ENCODE peak calls at places on chromosomes 5 and 9, in six cellular contexts. Q, C, R, N, U and S are unnamed samples.

GRCh38 chr9:127987103-127987614 is 6.4 kb upstream of the EEIG1 start:
- DNase-seq in U (no peak), Q (peak), N (no peak), R (no peak), C (no peak), S (no peak)

GRCh38 chr9:114417511-114417910 is 29.7 kb upstream of the AKNA start:
- DNase-seq in Q (no peak), U (no peak), R (peak), N (no peak), C (no peak), S (no peak)

GRCh38 chr5:120614512-120614911 is 150.4 kb downstream of the PRR16 start:
- DNase-seq in C (no peak), R (no peak), Q (no peak), U (no peak), N (no peak), S (no peak)

GRCh38 chr9:21996858-21997257 is 2.3 kb downstream of the CDKN2B-AS1 start:
- DNase-seq in N (no peak), Q (no peak), U (no peak), C (no peak), R (no peak), S (no peak)

GRCh38 chr9:123109540-123110279 is 76.2 kb downstream of the GPR21 start:
- DNase-seq in C (no peak), N (no peak), U (no peak), Q (no peak), R (no peak), S (no peak)

GRCh38 chr5:50921366-50922133 is 255.1 kb downstream of the PARP8 start:
- DNase-seq in U (no peak), C (no peak), R (no peak), Q (no peak), N (no peak), S (no peak)

GRCh38 chr5:125349432-125349831 is 603.0 kb upstream of the ZNF608 start:
- DNase-seq in U (peak), Q (no peak), C (no peak), R (no peak), N (no peak), S (no peak)

GRCh38 chr9:75930193-75930592 is 39.7 kb downstream of the PCSK5 start:
- DNase-seq in Q (no peak), C (no peak), N (no peak), U (no peak), R (no peak), S (no peak)

GRCh38 chr9:126228779-126229444 is 97.7 kb upstream of the MVB12B start:
- DNase-seq in R (peak), N (peak), U (peak), Q (peak), C (peak), S (peak)

GRCh38 chr9:126056312-126057021 is 270.2 kb upstream of the MVB12B start:
- DNase-seq in R (no peak), Q (no peak), C (no peak), N (no peak), U (no peak), S (no peak)

GRCh38 chr5:603081-603998 is 8.8 kb upstream of the CEP72 start:
- DNase-seq in U (no peak), Q (no peak), R (no peak), C (no peak), N (no peak), S (peak)
- H3K27ac ChIP-seq in U (no peak), Q (no peak), R (no peak), C (no peak), N (no peak), S (no peak)

GRCh38 chr9:5518937-5519319 is 8.6 kb downstream of the PDCD1LG2 start:
- DNase-seq in R (no peak), U (no peak), N (peak), Q (no peak), C (no peak), S (no peak)
- H3K27ac ChIP-seq in R (peak), U (no peak), N (no peak), Q (peak), C (no peak), S (no peak)

GRCh38 chr9:33151601-33152000 is 15.5 kb downstream of the B4GALT1 start:
- DNase-seq in C (no peak), N (no peak), U (no peak), Q (no peak), R (no peak), S (no peak)

GRCh38 chr9:33148367-33149019 is 18.6 kb downstream of the B4GALT1 start:
- DNase-seq in N (no peak), Q (no peak), R (no peak), C (peak), U (no peak), S (no peak)

GRCh38 chr9:33151007-33151557 is 16.1 kb downstream of the B4GALT1 start:
- DNase-seq in N (no peak), U (no peak), C (no peak), R (peak), Q (no peak), S (no peak)

GRCh38 chr9:33146298-33146697 is 20.8 kb downstream of the B4GALT1 start:
- DNase-seq in U (no peak), Q (no peak), R (no peak), N (no peak), C (no peak), S (no peak)

DNA sequence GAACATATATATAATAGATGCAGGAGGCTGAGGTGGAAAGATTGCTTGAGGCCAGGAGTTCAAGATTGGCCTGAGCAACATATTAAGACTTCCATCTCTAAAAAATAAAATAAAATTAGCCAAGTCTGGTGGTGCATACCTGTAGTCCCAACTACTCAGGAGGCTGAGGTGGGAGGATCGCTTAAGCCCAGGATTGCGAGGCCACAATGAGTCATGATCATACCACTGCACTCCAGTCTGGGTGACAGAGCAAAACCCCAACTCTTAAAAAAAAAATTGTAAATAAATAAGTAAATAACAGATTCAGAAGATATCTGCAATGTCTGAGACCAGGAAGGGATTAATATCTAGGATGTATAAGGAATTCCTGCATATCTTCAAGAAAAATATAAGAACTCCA is 19.4 kb downstream of the B4GALT1 start:
- DNase-seq in C (no peak), N (no peak), R (no peak), U (no peak), Q (no peak), S (no peak)
- H3K27ac ChIP-seq in C (no peak), N (no peak), R (no peak), U (no peak), Q (no peak), S (no peak)

GRCh38 chr9:29211003-29211584 is 1637.8 kb upstream of the C9orf72 start:
- DNase-seq in Q (no peak), N (no peak), R (no peak), U (no peak), C (no peak), S (no peak)
- H3K27ac ChIP-seq in Q (no peak), N (no peak), R (no peak), U (no peak), C (no peak), S (no peak)

DNA sequence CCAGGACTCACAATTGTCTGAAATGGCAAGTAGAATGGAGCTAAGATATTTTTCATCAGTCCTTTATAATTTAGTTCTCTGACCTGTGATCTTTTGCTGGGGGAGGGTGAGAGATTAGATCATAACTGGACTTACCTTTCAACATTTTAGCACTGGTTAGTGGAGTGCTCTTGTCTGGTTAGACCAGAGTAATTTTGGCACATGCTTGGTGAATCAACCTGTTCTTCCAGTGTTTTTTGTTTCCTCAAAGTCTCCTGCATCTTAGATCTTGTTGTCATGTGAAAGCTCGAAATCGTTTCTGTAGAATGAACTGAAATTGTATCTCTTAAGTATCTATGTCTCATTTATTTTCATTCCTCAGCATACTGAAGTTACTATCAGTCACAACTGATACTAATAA is 122.4 kb downstream of the TLE4 start:
- DNase-seq in C (no peak), R (no peak), Q (no peak), N (no peak), U (no peak), S (no peak)
- H3K27ac ChIP-seq in C (no peak), R (no peak), Q (no peak), N (peak), U (no peak), S (no peak)

GRCh38 chr5:11383506-11384095 is 520.6 kb downstream of the CTNND2 start:
- DNase-seq in U (no peak), Q (no peak), C (no peak), R (no peak), N (no peak), S (no peak)
- H3K27ac ChIP-seq in U (peak), Q (no peak), C (no peak), R (no peak), N (no peak), S (no peak)

DNA sequence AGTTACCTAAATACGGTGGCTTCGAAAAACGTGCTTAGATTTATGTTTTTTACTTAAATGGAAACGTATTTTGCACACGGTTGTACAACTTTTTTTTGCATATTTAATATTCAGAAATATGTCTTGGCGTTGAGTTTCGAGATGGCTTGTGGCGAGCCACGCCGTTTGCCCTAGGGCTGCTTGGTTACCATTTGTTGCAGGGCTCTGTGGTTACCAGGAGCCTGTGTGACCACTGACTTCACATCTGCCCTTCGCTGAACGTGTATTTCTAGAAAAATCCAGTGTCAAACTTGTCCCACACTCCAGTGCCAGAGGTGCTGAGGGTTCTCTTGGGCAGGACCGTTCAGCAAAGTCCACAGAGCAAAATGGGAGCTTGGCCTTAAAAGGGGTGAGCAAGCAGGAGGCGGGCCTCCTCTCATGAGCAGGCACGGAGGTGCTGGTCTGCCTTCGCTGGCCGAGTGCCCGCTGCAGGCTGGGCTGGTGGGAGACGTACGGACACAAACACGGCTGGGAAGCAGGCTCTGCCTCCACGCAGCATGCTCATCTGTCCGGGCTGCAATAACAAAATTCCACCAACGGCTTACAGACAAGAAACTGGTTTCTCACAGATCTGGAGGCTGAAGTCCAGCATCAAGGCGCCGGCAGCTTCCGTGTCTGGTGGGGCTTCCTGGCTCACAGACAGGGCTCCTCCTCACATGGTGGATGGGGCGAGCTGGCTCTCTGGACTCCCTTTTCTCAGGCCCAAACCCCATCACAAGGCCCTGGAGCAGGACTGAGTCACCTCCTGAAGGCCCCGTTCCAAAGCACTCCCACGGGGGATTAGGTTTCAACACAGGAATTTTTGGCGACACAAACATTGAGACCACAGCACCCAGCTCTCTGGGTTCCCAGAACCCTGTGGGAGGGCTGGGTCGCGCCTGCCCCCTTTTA is 5.4 kb downstream of the MRPL36 start:
- DNase-seq in Q (no peak), R (peak), N (no peak), U (no peak), C (peak), S (peak)
- H3K27ac ChIP-seq in Q (peak), R (peak), N (no peak), U (no peak), C (no peak), S (no peak)

GRCh38 chr5:168359820-168360460 is 68.5 kb downstream of the WWC1 start:
- DNase-seq in R (no peak), Q (no peak), C (no peak), N (no peak), U (no peak), S (no peak)
- H3K27ac ChIP-seq in R (no peak), Q (no peak), C (no peak), N (no peak), U (no peak), S (no peak)

GRCh38 chr5:158880514-158881001 is 219.2 kb downstream of the EBF1 start:
- DNase-seq in R (no peak), U (no peak), C (no peak), N (no peak), Q (no peak), S (no peak)

GRCh38 chr5:158882236-158882635 is 217.5 kb downstream of the EBF1 start:
- DNase-seq in R (no peak), N (no peak), C (no peak), U (no peak), Q (no peak), S (no peak)

GRCh38 chr5:158879993-158880392 is 219.7 kb downstream of the EBF1 start:
- DNase-seq in N (no peak), C (no peak), R (no peak), U (no peak), Q (no peak), S (no peak)

GRCh38 chr5:158882660-158883059 is 217.1 kb downstream of the EBF1 start:
- DNase-seq in C (no peak), Q (no peak), R (no peak), U (no peak), N (no peak), S (no peak)

DNA sequence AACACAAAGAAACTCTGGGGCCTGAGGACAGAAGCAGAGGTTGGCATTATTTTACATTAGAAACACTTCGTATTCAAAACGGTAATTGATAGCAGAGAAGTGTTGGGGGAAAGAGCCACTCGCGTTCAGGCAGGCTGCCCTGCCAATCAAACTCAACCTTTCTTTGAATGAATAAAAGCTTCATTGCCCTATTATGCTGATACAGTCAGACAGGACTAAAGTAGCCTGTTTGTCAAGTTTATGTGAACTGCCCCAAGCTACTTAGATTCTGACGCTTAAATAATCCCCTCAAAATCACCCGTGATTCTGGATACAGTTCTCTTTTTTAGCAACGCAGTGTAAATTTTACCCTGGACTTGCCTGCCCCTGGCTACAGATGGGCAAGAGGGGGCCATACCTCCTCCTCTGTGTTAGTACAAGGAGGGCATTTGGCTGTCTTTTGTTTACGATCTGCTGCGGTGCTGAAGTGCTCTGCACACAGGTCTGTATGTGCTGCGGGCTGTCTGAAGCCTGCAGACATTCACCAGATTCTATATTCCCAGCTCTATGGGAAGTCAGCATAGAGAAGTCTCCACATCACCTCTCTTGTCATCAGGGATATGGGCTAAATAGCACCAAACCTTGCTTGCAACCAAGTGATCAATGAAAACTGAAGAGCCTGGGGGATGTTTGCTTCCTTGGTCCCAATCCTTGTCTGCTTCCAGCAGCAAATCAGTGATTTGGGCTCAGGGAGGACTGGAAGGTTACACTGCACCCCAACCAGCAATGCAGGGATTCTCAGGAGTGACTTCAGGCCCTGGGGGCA is 218.4 kb downstream of the EBF1 start:
- DNase-seq in N (no peak), C (no peak), U (no peak), R (no peak), Q (no peak), S (no peak)
- H3K27ac ChIP-seq in N (no peak), C (no peak), U (no peak), R (no peak), Q (no peak), S (no peak)